ENCODE peak calls at places on chromosomes 7 and 10, in nine cellular contexts. D is amniotic epithelial cell; X is foreskin fibroblast; Y is activated naive CD8-positive, alpha-beta T cell treated with anti-CD3 and anti-CD28 coated beads, Interleukin-2, amount 50 U/mL, for 24 hours; S is iPS-NIHi11; A is choroid plexus epithelial cell; I is activated effector memory CD4-positive, alpha-beta T cell treated with Interleukin-2 at 50 U/mL for 16 hours; O is MM.1S; T is H54. E is an unnamed sample.

GRCh38 chr7:134878731-134879295 is 99.4 kb downstream of the CALD1 start:
- DNase-seq in T (no peak), A (no peak), I (no peak), O (peak; percentile 30), X (no peak), D (no peak), S (no peak), Y (no peak), E (no peak)

GRCh38 chr7:85682819-85683218 is 496.0 kb upstream of the SEMA3D start:
- DNase-seq in A (peak; percentile 54), O (no peak), Y (no peak), X (peak; percentile 73), D (peak; percentile 50), S (no peak), T (no peak), I (no peak), E (no peak)

GRCh38 chr10:70967591-70968588 is 79.5 kb upstream of the PCBD1 start:
- DNase-seq in I (no peak), S (peak; percentile 51), D (peak; percentile 4), Y (no peak), T (no peak), O (peak; percentile 39), A (peak; percentile 39), X (peak; percentile 14), E (no peak)

GRCh38 chr10:60288291-60288690 is 101.4 kb downstream of the ANK3 start:
- DNase-seq in T (no peak), A (no peak), D (no peak), S (no peak), X (peak; percentile 63), Y (no peak), O (no peak), I (no peak), E (no peak)

GRCh38 chr7:137953692-137954470 is 48.0 kb downstream of the CREB3L2 start:
- DNase-seq in T (peak; percentile 60), O (no peak), A (peak; percentile 89), X (peak; percentile 52), D (peak; percentile 95), I (no peak), Y (no peak), S (no peak), E (no peak)

GRCh38 chr7:85070967-85071628 is 115.8 kb downstream of the SEMA3D start:
- DNase-seq in O (no peak), X (peak; percentile 49), I (no peak), Y (no peak), A (peak; percentile 52), S (peak; percentile 13), D (peak; percentile 73), T (no peak), E (no peak)

GRCh38 chr10:84341538-84341856 is 13.1 kb downstream of the CCSER2 start:
- DNase-seq in T (no peak), D (no peak), A (no peak), I (no peak), S (no peak), Y (peak; percentile 25), O (no peak), X (no peak), E (no peak)

GRCh38 chr10:95266674-95267095 is 24.1 kb downstream of the PDLIM1 start:
- DNase-seq in A (peak; percentile 89), Y (no peak), S (peak; percentile 53), X (peak; percentile 27), D (peak; percentile 94), I (no peak), T (peak; percentile 60), O (no peak), E (no peak)

GRCh38 chr7:19327011-19327410 is 181.8 kb upstream of the FERD3L start:
- DNase-seq in X (peak; percentile 14), A (peak; percentile 81), I (no peak), Y (no peak), S (no peak), D (no peak), T (no peak), O (no peak), E (no peak)

GRCh38 chr10:31584789-31585406 is 265.9 kb downstream of the ZEB1 start:
- DNase-seq in D (no peak), T (no peak), O (no peak), Y (no peak), A (no peak), I (no peak), S (no peak), X (no peak), E (no peak)

E was measured in psoas muscle.